ENCODE peak calls at places on chromosomes 13 and 19, in five cellular contexts. M, K, U, A and N are unnamed samples.

GRCh38 chr13:110957181-110957884 is 42.5 kb upstream of the ANKRD10 start:
- DNase-seq in M (no peak), K (no peak), U (no peak), A (peak; percentile 38), N (no peak)

GRCh38 chr19:35517342-35517741 is 3.9 kb upstream of the DMKN start:
- DNase-seq in M (no peak), K (no peak), U (no peak), A (no peak), N (no peak)

GRCh38 chr13:26561636-26562537 is 4.4 kb downstream of the WASF3 start:
- DNase-seq in M (no peak), K (no peak), U (peak; percentile 73), A (peak; percentile 46), N (peak; percentile 68)

GRCh38 chr13:98228661-98229349 is 51.7 kb upstream of the RNF113B start:
- DNase-seq in M (no peak), K (no peak), U (no peak), A (no peak), N (no peak)

GRCh38 chr19:15187026-15188007 is 13.5 kb downstream of the NOTCH3 start:
- DNase-seq in M (peak; percentile 18), K (no peak), U (no peak), A (no peak), N (no peak)

GRCh38 chr13:109199280-109199679 is 569.9 kb downstream of the MYO16 start:
- DNase-seq in M (no peak), K (no peak), U (no peak), A (no peak), N (no peak)

GRCh38 chr13:31923134-31923763 is 108.3 kb upstream of the FRY start:
- DNase-seq in M (no peak), K (no peak), U (no peak), A (no peak), N (no peak)

GRCh38 chr13:113146750-113147149 is 11.7 kb upstream of the PROZ start:
- DNase-seq in M (no peak), K (no peak), U (no peak), A (no peak), N (no peak)

GRCh38 chr13:77509221-77509620 is 26.3 kb upstream of the SCEL start:
- DNase-seq in M (no peak), K (no peak), U (no peak), A (peak; percentile 34), N (peak; percentile 46)

GRCh38 chr19:50377051-50377441 is 789 bp downstream of the NR1H2 start:
- DNase-seq in M (peak; percentile 82), K (peak; percentile 71), U (no peak), A (no peak), N (peak; percentile 19)

GRCh38 chr19:39390460-39390758 is 497 bp downstream of the PAF1 start:
- DNase-seq in M (no peak), K (no peak), U (no peak), A (peak; percentile 9), N (no peak)

GRCh38 chr13:27338816-27339215 is 68.2 kb downstream of the RASL11A start:
- DNase-seq in M (peak; percentile 79), K (no peak), U (peak; percentile 73), A (no peak), N (no peak)

GRCh38 chr13:99870541-99870940 is 101.0 kb downstream of the ZIC5 start:
- DNase-seq in M (no peak), K (no peak), U (no peak), A (no peak), N (no peak)

GRCh38 chr13:100396771-100397170 is 191.8 kb downstream of the GGACT start:
- DNase-seq in M (no peak), K (no peak), U (peak; percentile 62), A (no peak), N (no peak)

GRCh38 chr13:19601749-19602725 is 31.4 kb upstream of the MPHOSPH8 start:
- DNase-seq in M (no peak), K (peak; percentile 41), U (peak; percentile 77), A (peak; percentile 29), N (peak; percentile 41)

GRCh38 chr19:7506385-7507328 is 9.2 kb upstream of the ZNF358 start:
- DNase-seq in M (peak; percentile 81), K (peak; percentile 66), U (peak; percentile 91), A (peak; percentile 88), N (peak; percentile 89)

GRCh38 chr19:41872775-41873647 is 4.1 kb upstream of the CD79A start:
- DNase-seq in M (peak; percentile 77), K (no peak), U (peak; percentile 87), A (peak; percentile 58), N (peak; percentile 67)

GRCh38 chr19:40458597-40458974 is 7.0 kb downstream of the BLVRB start:
- DNase-seq in M (no peak), K (no peak), U (no peak), A (no peak), N (no peak)

GRCh38 chr13:65744761-65745160 is 1485.4 kb downstream of the PCDH9 start:
- DNase-seq in M (no peak), K (no peak), U (no peak), A (peak; percentile 95), N (peak; percentile 65)

DNA sequence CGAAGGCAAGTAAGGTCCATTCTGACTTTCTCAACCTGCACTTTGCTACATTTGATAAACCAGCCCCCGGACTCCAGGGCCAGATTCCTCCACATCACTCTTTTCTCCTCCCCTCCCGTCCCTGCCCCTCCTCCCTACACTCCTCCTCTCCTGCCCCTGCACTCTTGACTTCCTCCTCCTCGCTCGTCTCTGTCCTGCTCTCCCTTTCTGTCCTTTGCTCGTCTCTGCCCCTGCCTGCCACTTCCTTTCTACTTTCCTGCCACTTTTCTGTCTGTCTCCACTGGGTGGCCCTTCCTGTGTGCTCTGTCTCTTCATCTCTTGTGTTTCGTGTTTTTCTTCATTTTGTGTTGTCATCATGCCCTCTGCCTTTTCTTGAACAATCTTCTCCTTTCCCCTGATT is 7.0 kb downstream of the U2AF2 start:
- DNase-seq in M (no peak), K (no peak), U (no peak), A (no peak), N (no peak)
- TF ChIP-seq CTCF in M (peak; percentile 20), K (no peak), U (no peak), A (no peak), N (no peak)

GRCh38 chr13:78603240-78603947 is at the start of gene POU4F1:
- DNase-seq in M (peak; percentile 92), K (no peak), U (peak; percentile 93), A (peak; percentile 26), N (peak; percentile 29)
- H3K4me3 ChIP-seq in M (peak within 1 kb of the TSS; percentile 79), K (peak within 1 kb of the TSS; percentile 24), U (peak within 1 kb of the TSS; percentile 49), A (no peak within 1 kb of the TSS), N (peak within 1 kb of the TSS; percentile 17)

GRCh38 chr13:85742355-85742754 is 56.9 kb downstream of the SLITRK6 start:
- DNase-seq in M (no peak), K (no peak), U (no peak), A (no peak), N (no peak)

GRCh38 chr13:85738696-85739320 is 60.4 kb downstream of the SLITRK6 start:
- DNase-seq in M (no peak), K (no peak), U (no peak), A (no peak), N (no peak)

GRCh38 chr13:85741017-85741416 is 58.2 kb downstream of the SLITRK6 start:
- DNase-seq in M (no peak), K (no peak), U (no peak), A (no peak), N (no peak)

GRCh38 chr13:85737952-85738351 is 61.3 kb downstream of the SLITRK6 start:
- DNase-seq in M (no peak), K (no peak), U (no peak), A (no peak), N (no peak)
- TF ChIP-seq CTCF in M (peak; percentile 32), K (no peak), U (no peak), A (no peak), N (no peak)

GRCh38 chr13:67224148-67224846 is 5.8 kb downstream of the PCDH9 start:
- DNase-seq in M (peak; percentile 86), K (peak; percentile 54), U (peak; percentile 78), A (peak; percentile 90), N (peak; percentile 92)
- H3K4me3 ChIP-seq in M (peak overlapping the region; percentile 62), K (no peak overlapping the region), U (no peak overlapping the region), A (peak overlapping the region; percentile 63), N (peak overlapping the region; percentile 46)

GRCh38 chr19:53915000-53915399 is 5.9 kb downstream of the CACNG7 start:
- DNase-seq in M (peak; percentile 8), K (no peak), U (peak; percentile 20), A (no peak), N (no peak)

GRCh38 chr19:53916004-53916403 is 6.9 kb downstream of the CACNG7 start:
- DNase-seq in M (no peak), K (no peak), U (no peak), A (no peak), N (no peak)

GRCh38 chr19:53910170-53910518 is 1.1 kb downstream of the CACNG7 start:
- DNase-seq in M (no peak), K (no peak), U (peak; percentile 86), A (no peak), N (peak; percentile 17)

GRCh38 chr19:53909471-53910169 is 542 bp downstream of the CACNG7 start:
- DNase-seq in M (no peak), K (no peak), U (peak; percentile 32), A (no peak), N (no peak)

DNA sequence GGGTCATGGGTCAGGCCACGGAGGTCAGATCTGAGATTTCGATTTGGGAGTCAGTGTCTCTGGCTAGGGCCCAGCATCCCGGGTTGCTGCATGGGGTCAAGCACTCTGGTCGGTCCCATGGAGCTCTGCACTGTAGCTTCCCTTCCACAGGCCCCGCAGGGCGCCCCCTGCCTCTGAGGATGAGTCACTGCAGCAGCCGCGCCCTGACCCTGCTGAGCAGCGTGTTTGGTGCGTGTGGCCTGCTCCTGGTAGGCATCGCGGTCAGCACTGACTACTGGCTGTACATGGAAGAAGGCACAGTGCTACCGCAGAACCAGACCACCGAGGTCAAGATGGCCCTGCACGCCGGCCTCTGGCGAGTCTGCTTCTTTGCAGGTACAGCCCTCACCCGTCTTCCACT is 3.6 kb downstream of the CACNG7 start:
- DNase-seq in M (peak; percentile 13), K (no peak), U (peak; percentile 51), A (no peak), N (no peak)
- TF ChIP-seq CTCF in M (peak; percentile 68), K (no peak), U (peak; percentile 65), A (no peak), N (peak; percentile 30)

GRCh38 chr13:30803791-30804190 is 68.4 kb downstream of the ALOX5AP start:
- DNase-seq in M (no peak), K (no peak), U (no peak), A (no peak), N (no peak)
- H3K4me3 ChIP-seq in M (no peak overlapping the region), K (no peak overlapping the region), U (no peak overlapping the region), A (no peak overlapping the region), N (no peak overlapping the region)